ENCODE peak calls at places on chromosome 6, in eight cellular contexts. Q, U, S, V, E, W, R and O are unnamed samples.

GRCh38 chr6:168314948-168315347 is 4.6 kb downstream of the DACT2 start:
- DNase-seq in Q (no peak), U (no peak), S (no peak), V (no peak), E (no peak), W (peak), R (no peak), O (no peak)

GRCh38 chr6:13354331-13355042 is 26.1 kb upstream of the TBC1D7 start:
- DNase-seq in Q (no peak), U (peak), S (no peak), V (no peak), E (no peak), W (no peak), R (peak), O (no peak)

GRCh38 chr6:74447013-74447412 is 751.0 kb downstream of the CD109 start:
- DNase-seq in Q (no peak), U (peak), S (no peak), V (no peak), E (no peak), W (no peak), R (peak), O (peak)

GRCh38 chr6:34196116-34196832 is 40.4 kb upstream of the HMGA1 start:
- DNase-seq in Q (peak), U (peak), S (peak), V (peak), E (peak), W (peak), R (peak), O (peak)

GRCh38 chr6:25717856-25718740 is 36.4 kb upstream of the SLC17A4 start:
- DNase-seq in Q (no peak), U (peak), S (no peak), V (no peak), E (no peak), W (no peak), R (peak), O (peak)

GRCh38 chr6:151325075-151326050 is 66.0 kb downstream of the ZBTB2 start:
- DNase-seq in Q (peak), U (peak), S (peak), V (peak), E (no peak), W (no peak), R (peak), O (peak)

GRCh38 chr6:49606696-49607390 is 29.8 kb downstream of the RHAG start:
- DNase-seq in Q (peak), U (peak), S (peak), V (no peak), E (no peak), W (no peak), R (peak), O (peak)

GRCh38 chr6:138155443-138155842 is 6.3 kb upstream of the ARFGEF3 start:
- DNase-seq in Q (no peak), U (no peak), S (no peak), V (no peak), E (no peak), W (no peak), R (no peak), O (no peak)

GRCh38 chr6:12806811-12807210 is 90.2 kb downstream of the PHACTR1 start:
- DNase-seq in Q (no peak), U (peak), S (no peak), V (no peak), E (no peak), W (no peak), R (no peak), O (no peak)

GRCh38 chr6:160919713-160920112 is 71.9 kb upstream of the MAP3K4 start:
- DNase-seq in Q (no peak), U (peak), S (no peak), V (no peak), E (no peak), W (no peak), R (peak), O (peak)

GRCh38 chr6:26408828-26409730 is 7.0 kb downstream of the BTN3A1 start:
- DNase-seq in Q (no peak), U (no peak), S (no peak), V (no peak), E (no peak), W (no peak), R (no peak), O (no peak)

GRCh38 chr6:158086706-158087518 is 81.2 kb downstream of the SERAC1 start:
- DNase-seq in Q (no peak), U (no peak), S (no peak), V (no peak), E (no peak), W (no peak), R (no peak), O (no peak)

GRCh38 chr6:148848915-148849314 is 102.1 kb downstream of the UST start:
- DNase-seq in Q (no peak), U (no peak), S (no peak), V (no peak), E (no peak), W (no peak), R (no peak), O (no peak)

GRCh38 chr6:37145443-37145842 is 24.5 kb upstream of the PIM1 start:
- DNase-seq in Q (no peak), U (no peak), S (no peak), V (no peak), E (no peak), W (no peak), R (no peak), O (no peak)

GRCh38 chr6:4355241-4355640 is 219.9 kb upstream of the ECI2 start:
- DNase-seq in Q (no peak), U (peak), S (no peak), V (no peak), E (no peak), W (no peak), R (peak), O (no peak)

GRCh38 chr6:54377776-54378175 is 69.5 kb downstream of the TINAG start:
- DNase-seq in Q (no peak), U (no peak), S (no peak), V (no peak), E (no peak), W (no peak), R (no peak), O (no peak)

GRCh38 chr6:169702640-169703246 is 817 bp downstream of the C6orf120 start:
- DNase-seq in Q (peak), U (peak), S (peak), V (peak), E (peak), W (no peak), R (no peak), O (no peak)

GRCh38 chr6:18309046-18309445 is 44.7 kb upstream of the DEK start:
- DNase-seq in Q (no peak), U (no peak), S (no peak), V (no peak), E (no peak), W (no peak), R (no peak), O (no peak)

GRCh38 chr6:89566930-89567634 is 71.5 kb downstream of the LYRM2 start:
- DNase-seq in Q (no peak), U (no peak), S (no peak), V (no peak), E (no peak), W (no peak), R (no peak), O (no peak)

GRCh38 chr6:108563292-108563691 is 2.6 kb downstream of the FOXO3 start:
- DNase-seq in Q (no peak), U (no peak), S (no peak), V (no peak), E (no peak), W (no peak), R (no peak), O (no peak)

GRCh38 chr6:121917834-121918559 is 481.5 kb upstream of the HSF2 start:
- DNase-seq in Q (no peak), U (peak), S (no peak), V (no peak), E (no peak), W (no peak), R (no peak), O (no peak)

GRCh38 chr6:147201885-147202515 is 2.2 kb upstream of the STXBP5 start:
- DNase-seq in Q (peak), U (peak), S (peak), V (peak), E (no peak), W (no peak), R (peak), O (peak)

GRCh38 chr6:56752009-56752408 is 109.3 kb upstream of the DST start:
- DNase-seq in Q (no peak), U (peak), S (no peak), V (no peak), E (no peak), W (no peak), R (no peak), O (peak)

GRCh38 chr6:53359843-53360834 is 11.4 kb upstream of the ELOVL5 start:
- DNase-seq in Q (no peak), U (peak), S (no peak), V (no peak), E (peak), W (no peak), R (peak), O (no peak)

GRCh38 chr6:33199687-33200233 is 705 bp downstream of the RXRB start:
- DNase-seq in Q (peak), U (peak), S (peak), V (no peak), E (no peak), W (no peak), R (peak), O (no peak)

GRCh38 chr6:105932440-105932839 is 153.7 kb upstream of the PRDM1 start:
- DNase-seq in Q (no peak), U (peak), S (no peak), V (no peak), E (no peak), W (no peak), R (peak), O (no peak)

GRCh38 chr6:6614096-6614964 is 25.8 kb downstream of the LY86 start:
- DNase-seq in Q (no peak), U (no peak), S (peak), V (no peak), E (no peak), W (peak), R (no peak), O (no peak)

GRCh38 chr6:151413372-151414145 is 22.2 kb upstream of the ZBTB2 start:
- DNase-seq in Q (no peak), U (no peak), S (no peak), V (no peak), E (no peak), W (no peak), R (no peak), O (no peak)

GRCh38 chr6:54614499-54615195 is 231.9 kb upstream of the FAM83B start:
- DNase-seq in Q (peak), U (no peak), S (no peak), V (peak), E (no peak), W (no peak), R (no peak), O (no peak)

GRCh38 chr6:148329568-148330299 is 12.9 kb upstream of the SASH1 start:
- DNase-seq in Q (no peak), U (peak), S (no peak), V (no peak), E (no peak), W (no peak), R (peak), O (peak)

GRCh38 chr6:166007349-166008263 is 160.0 kb downstream of the TBXT start:
- DNase-seq in Q (no peak), U (peak), S (no peak), V (peak), E (no peak), W (no peak), R (peak), O (no peak)

GRCh38 chr6:134744301-134744700 is 205.6 kb downstream of the ALDH8A1 start:
- DNase-seq in Q (no peak), U (no peak), S (no peak), V (no peak), E (no peak), W (no peak), R (no peak), O (no peak)

GRCh38 chr6:15449001-15449400 is 203.1 kb downstream of the JARID2 start:
- DNase-seq in Q (no peak), U (peak), S (no peak), V (no peak), E (no peak), W (no peak), R (no peak), O (no peak)